ENCODE peak calls at places on chromosomes 2 and 18, in nine cellular contexts. A is NB4, M is ascending aorta, X is tibial artery, H is GM12864, E is vagina, D is OCI-LY7, J is AG10803, L is BE2C. T is an unnamed sample.

GRCh38 chr2:216436369-216436768 is 24.1 kb downstream of the SMARCAL1 start:
- DNase-seq in A (no peak), H (no peak), M (no peak), E (no peak), X (no peak), J (no peak), L (no peak), D (no peak), T (peak)

GRCh38 chr2:235378261-235378660 is 115.6 kb upstream of the AGAP1 start:
- DNase-seq in X (no peak), H (no peak), L (no peak), E (no peak), D (no peak), A (no peak), J (peak), M (no peak), T (no peak)

GRCh38 chr2:208501217-208501616 is 94.6 kb downstream of the PTH2R start:
- DNase-seq in L (peak), J (no peak), E (no peak), X (no peak), A (no peak), D (no peak), M (no peak), H (no peak), T (no peak)

GRCh38 chr18:62452280-62452824 is 70.5 kb upstream of the ZCCHC2 start:
- DNase-seq in D (no peak), H (no peak), E (no peak), A (peak), L (no peak), X (no peak), J (peak), M (no peak), T (peak)

GRCh38 chr2:236633764-236634163 is 64.1 kb downstream of the ACKR3 start:
- DNase-seq in H (no peak), E (peak), J (no peak), L (no peak), M (peak), D (no peak), X (peak), A (no peak), T (no peak)

GRCh38 chr2:12277305-12278034 is 439.3 kb upstream of the TRIB2 start:
- DNase-seq in X (no peak), H (no peak), L (no peak), E (no peak), J (no peak), D (no peak), A (peak), M (no peak), T (no peak)

GRCh38 chr2:135212757-135213156 is 160.7 kb downstream of the RAB3GAP1 start:
- DNase-seq in J (no peak), X (no peak), A (no peak), M (no peak), D (no peak), E (no peak), L (peak), H (no peak), T (no peak)

GRCh38 chr2:190094471-190094870 is 31.9 kb upstream of the MSTN start:
- DNase-seq in H (no peak), L (no peak), A (no peak), E (no peak), X (no peak), D (no peak), J (no peak), M (no peak), T (peak)

GRCh38 chr2:216932113-216932512 is 72.2 kb upstream of the TNP1 start:
- DNase-seq in L (no peak), D (no peak), E (no peak), X (no peak), H (no peak), M (no peak), J (no peak), A (no peak), T (no peak)

GRCh38 chr2:177599956-177600355 is 207.4 kb downstream of the AGPS start:
- DNase-seq in H (no peak), M (no peak), E (no peak), D (no peak), J (no peak), L (no peak), A (no peak), X (no peak), T (no peak)

GRCh38 chr2:86789687-86790133 is 1.0 kb downstream of the CD8A start:
- DNase-seq in H (no peak), E (no peak), L (no peak), M (no peak), J (no peak), X (no peak), A (no peak), D (no peak), T (no peak)
- H3K4me3 ChIP-seq in H (no peak), E (peak), L (no peak), M (peak), J (no peak), X (peak), A (no peak), D (no peak), T (no peak)

GRCh38 chr2:112584134-112584890 is at the start of gene CHCHD5:
- DNase-seq in J (peak), D (peak), L (peak), A (peak), X (peak), E (peak), H (peak), M (peak), T (peak)
- TF ChIP-seq CTCF in J (no peak), D (no peak), L (no peak), A (no peak), X (peak), E (no peak), H (no peak), M (no peak), T (no peak)

GRCh38 chr2:55922488-55922887 is 1.1 kb downstream of the EFEMP1 start:
- DNase-seq in A (no peak), E (no peak), M (no peak), L (no peak), D (no peak), J (no peak), X (no peak), H (no peak), T (peak)

GRCh38 chr2:55923091-55923977 is at the start of gene EFEMP1:
- DNase-seq in J (peak), X (peak), M (peak), L (peak), H (no peak), E (no peak), A (no peak), D (no peak), T (peak)

GRCh38 chr2:55926974-55927373 is 3.4 kb upstream of the EFEMP1 start:
- DNase-seq in X (no peak), M (no peak), L (no peak), H (no peak), D (no peak), J (no peak), E (no peak), A (no peak), T (no peak)

GRCh38 chr2:55926246-55926645 is 2.7 kb upstream of the EFEMP1 start:
- DNase-seq in M (no peak), D (no peak), A (no peak), H (no peak), X (no peak), E (no peak), J (no peak), L (no peak), T (no peak)

DNA sequence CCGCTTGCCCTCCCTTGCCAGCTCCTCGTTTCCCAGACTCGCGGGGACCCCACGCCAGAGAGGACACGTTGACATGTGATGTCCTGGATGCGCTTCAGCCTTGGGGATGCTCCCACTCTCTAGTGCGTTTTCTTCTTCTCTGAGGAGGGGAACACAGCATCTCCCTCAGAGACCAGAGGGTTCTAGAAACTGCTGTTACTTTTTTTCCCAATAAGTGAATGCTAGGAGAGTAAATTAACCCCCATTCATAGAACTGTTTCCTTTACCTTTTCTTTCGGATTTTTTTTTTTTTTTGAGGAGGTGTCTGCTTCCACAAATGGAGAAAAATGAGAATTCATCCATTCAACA is 370 bp upstream of the EFEMP1 start:
- DNase-seq in H (no peak), L (no peak), A (no peak), D (no peak), X (no peak), M (no peak), E (no peak), J (no peak), T (no peak)
- H3K4me3 ChIP-seq in H (no peak), L (peak), A (no peak), D (no peak), X (peak), M (peak), E (peak), J (peak), T (peak)

GRCh38 chr18:46917108-46917807 is at the start of the genes KATNAL2 and PIAS2:
- DNase-seq in H (peak), M (peak), A (peak), D (peak), E (no peak), L (peak), X (peak), J (peak), T (peak)
- TF ChIP-seq CTCF in H (no peak), M (no peak), A (no peak), D (no peak), E (no peak), L (no peak), X (no peak), J (no peak), T (no peak)

DNA sequence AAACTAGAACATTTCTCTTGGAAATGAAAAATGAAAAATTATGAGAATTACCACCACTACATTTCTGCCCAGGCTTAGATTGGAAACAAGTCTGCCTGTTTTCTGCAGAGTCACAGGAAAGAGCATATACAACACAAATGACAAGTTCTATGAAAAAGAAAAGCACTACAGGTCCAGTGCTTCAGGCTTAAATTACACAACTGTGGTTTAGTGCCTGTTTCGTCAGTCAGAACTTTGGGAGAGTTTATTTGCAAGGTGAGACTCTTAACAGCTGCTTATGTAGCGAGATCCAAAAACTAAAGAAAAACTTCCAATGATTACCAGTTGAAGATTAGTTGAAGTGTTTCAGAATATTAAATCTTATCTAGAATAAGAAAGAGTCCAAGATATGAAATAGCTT is 68.8 kb downstream of the RTN4 start:
- DNase-seq in A (no peak), H (no peak), L (no peak), X (no peak), E (no peak), J (no peak), D (no peak), M (no peak), T (no peak)
- H3K4me3 ChIP-seq in A (no peak), H (no peak), L (no peak), X (no peak), E (no peak), J (no peak), D (no peak), M (no peak), T (no peak)